ENCODE peak calls at places on chromosome 11, in seven cellular contexts. Y, Z, C, N, V, G and E are unnamed samples.
A peak's percentile ranks its signal among the peaks of the same experiment; 100 is the strongest.

GRCh38 chr11:127651175-127651887 is 650.8 kb upstream of the KIRREL3 start:
- DNase-seq in C (peak; percentile 28), Z (peak; percentile 1), Y (peak; percentile 81), V (no peak), G (no peak), N (no peak), E (peak; percentile 39)

GRCh38 chr11:75588067-75588481 is 26.0 kb downstream of the SERPINH1 start:
- DNase-seq in V (no peak), N (no peak), C (no peak), Y (no peak), Z (no peak), G (no peak), E (no peak)

GRCh38 chr11:28284206-28284605 is 176.0 kb downstream of the METTL15 start:
- DNase-seq in V (no peak), Z (no peak), N (no peak), Y (no peak), G (no peak), C (no peak), E (no peak)

GRCh38 chr11:92852946-92853345 is 116.5 kb upstream of the MTNR1B start:
- DNase-seq in G (peak; percentile 29), Y (no peak), Z (no peak), N (no peak), C (no peak), V (no peak), E (no peak)

GRCh38 chr11:33329705-33330329 is 72.6 kb downstream of the HIPK3 start:
- DNase-seq in Z (peak; percentile 84), V (no peak), C (peak; percentile 78), N (peak; percentile 24), Y (peak; percentile 38), G (peak; percentile 53), E (peak; percentile 27)

GRCh38 chr11:64123102-64123434 is 42.8 kb downstream of the MACROD1 start:
- DNase-seq in C (no peak), Y (no peak), G (no peak), V (no peak), Z (no peak), N (no peak), E (no peak)

GRCh38 chr11:47104337-47104950 is 72.2 kb downstream of the ARFGAP2 start:
- DNase-seq in C (no peak), V (no peak), G (no peak), Y (no peak), Z (peak; percentile 52), N (no peak), E (peak; percentile 55)

GRCh38 chr11:134068829-134069425 is at the start of gene JAM3:
- DNase-seq in G (peak; percentile 79), N (peak; percentile 97), Y (no peak), V (peak; percentile 93), C (peak; percentile 89), Z (peak; percentile 97), E (peak; percentile 70)

GRCh38 chr11:47464479-47464878 is 15.5 kb upstream of the RAPSN start:
- DNase-seq in V (no peak), Y (no peak), C (peak; percentile 55), Z (no peak), N (no peak), G (no peak), E (no peak)

GRCh38 chr11:133955945-133956421 is 785 bp downstream of the IGSF9B start:
- DNase-seq in Y (no peak), N (no peak), V (no peak), C (no peak), G (no peak), Z (no peak), E (no peak)

GRCh38 chr11:93689166-93689734 is 27.8 kb downstream of the CEP295 start:
- DNase-seq in N (no peak), V (no peak), Z (no peak), Y (no peak), G (no peak), C (no peak), E (no peak)

GRCh38 chr11:72582206-72583176 is 91.7 kb downstream of the PDE2A start:
- DNase-seq in Z (no peak), G (no peak), Y (no peak), N (no peak), V (no peak), C (no peak), E (no peak)

GRCh38 chr11:127862406-127862805 is 725.0 kb downstream of the ETS1 start:
- DNase-seq in G (no peak), N (no peak), Y (no peak), C (no peak), V (no peak), Z (no peak), E (no peak)

GRCh38 chr11:15150507-15150906 is 35.8 kb downstream of the INSC start:
- DNase-seq in Y (no peak), C (no peak), N (no peak), G (no peak), Z (no peak), V (no peak), E (no peak)

GRCh38 chr11:1825785-1826451 is 8.9 kb upstream of the SYT8 start:
- DNase-seq in V (no peak), C (no peak), G (no peak), N (no peak), Z (no peak), Y (no peak), E (no peak)

GRCh38 chr11:127332896-127333295 is 332.3 kb upstream of the KIRREL3 start:
- DNase-seq in V (no peak), Z (no peak), C (no peak), Y (no peak), G (no peak), N (no peak), E (no peak)

GRCh38 chr11:133040289-133040893 is 491.9 kb downstream of the OPCML start:
- DNase-seq in V (no peak), Z (no peak), N (no peak), C (no peak), G (no peak), Y (no peak), E (no peak)

GRCh38 chr11:117792992-117793391 is 4.0 kb downstream of the DSCAML1 start:
- DNase-seq in N (no peak), V (no peak), Y (no peak), Z (no peak), G (no peak), C (no peak), E (no peak)

GRCh38 chr11:75492181-75492820 is 33.4 kb downstream of the GDPD5 start:
- DNase-seq in Z (no peak), N (peak; percentile 20), V (no peak), C (no peak), G (no peak), Y (no peak), E (no peak)

GRCh38 chr11:7924526-7924925 is 6.5 kb downstream of the OR10A6 start:
- DNase-seq in N (no peak), Y (no peak), V (no peak), C (no peak), G (no peak), Z (no peak), E (no peak)

GRCh38 chr11:78312712-78313111 is 104.9 kb downstream of the GAB2 start:
- DNase-seq in Z (no peak), N (no peak), C (no peak), V (no peak), G (no peak), Y (no peak), E (no peak)

GRCh38 chr11:132466983-132467382 is 1065.3 kb downstream of the OPCML start:
- DNase-seq in V (no peak), N (no peak), Z (no peak), C (no peak), Y (no peak), G (no peak), E (no peak)

GRCh38 chr11:95563859-95564258 is 225.7 kb downstream of the FAM76B start:
- DNase-seq in V (no peak), N (no peak), Y (no peak), C (no peak), Z (peak; percentile 58), G (no peak), E (no peak)
- H3K4me3 ChIP-seq in V (no peak overlapping the region), N (no peak overlapping the region), Y (no peak overlapping the region), C (no peak overlapping the region), Z (no peak overlapping the region), G (no peak overlapping the region), E (no peak overlapping the region)

DNA sequence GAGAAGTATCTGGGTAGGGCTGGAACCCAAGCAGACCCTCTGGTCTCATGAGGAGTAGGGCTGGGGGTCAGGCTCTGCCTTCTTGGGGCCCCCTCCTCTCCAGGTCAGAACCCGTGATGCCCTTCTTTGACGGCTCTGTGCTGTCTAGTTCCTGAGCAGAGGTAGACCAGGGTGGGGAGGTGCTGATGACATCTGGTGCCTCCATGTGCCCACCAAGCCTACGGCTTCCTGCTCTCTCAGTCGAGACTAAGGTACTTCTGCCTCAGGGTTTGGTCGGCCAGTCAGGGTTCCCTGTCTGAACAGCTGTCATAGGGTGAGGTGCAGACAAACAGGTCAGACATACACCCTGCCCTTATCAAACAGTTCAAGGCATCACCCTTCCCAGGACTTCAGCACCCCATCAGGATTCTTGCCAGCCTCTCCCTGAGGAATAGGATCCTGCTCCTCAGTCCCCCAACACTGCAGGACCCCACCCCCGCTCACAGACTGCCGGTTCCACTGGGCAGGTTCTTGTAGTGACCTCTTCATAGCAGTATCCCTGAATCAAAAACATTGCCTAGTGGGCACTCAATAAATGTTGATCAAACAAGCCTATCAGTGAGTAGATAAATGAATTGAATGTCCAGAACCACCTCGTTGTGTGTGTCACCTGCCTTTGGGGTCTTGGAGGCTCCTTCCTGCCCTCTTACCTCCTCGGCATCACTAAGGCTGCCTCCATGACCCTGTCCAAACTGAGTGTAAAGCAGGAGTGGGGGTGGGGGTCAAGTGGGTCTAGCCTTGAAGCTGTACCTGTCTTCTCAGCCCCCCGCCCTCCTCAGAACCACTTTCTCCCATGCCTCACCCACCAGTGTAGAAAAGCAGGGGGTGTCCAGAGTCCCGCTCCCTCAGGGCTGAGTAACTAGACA is 158.2 kb downstream of the BUD13 start:
- DNase-seq in N (no peak), C (no peak), Y (no peak), Z (no peak), G (no peak), V (no peak), E (no peak)
- H3K4me3 ChIP-seq in N (no peak overlapping the region), C (no peak overlapping the region), Y (no peak overlapping the region), Z (no peak overlapping the region), G (no peak overlapping the region), V (no peak overlapping the region), E (no peak overlapping the region)

GRCh38 chr11:31799794-31800397 is 11.2 kb downstream of the PAX6 start:
- DNase-seq in N (no peak), G (no peak), V (no peak), Y (no peak), C (no peak), Z (no peak), E (no peak)
- H3K4me3 ChIP-seq in N (no peak overlapping the region), G (no peak overlapping the region), V (no peak overlapping the region), Y (no peak overlapping the region), C (no peak overlapping the region), Z (no peak overlapping the region), E (no peak overlapping the region)

GRCh38 chr11:65434057-65434666 is 11.6 kb downstream of the NEAT1 start:
- DNase-seq in Z (peak; percentile 70), C (peak; percentile 47), V (no peak), G (no peak), Y (no peak), N (no peak), E (no peak)

GRCh38 chr11:65435330-65435931 is 12.8 kb downstream of the NEAT1 start:
- DNase-seq in Y (no peak), V (peak; percentile 14), Z (peak; percentile 68), C (peak; percentile 43), N (no peak), G (no peak), E (no peak)

GRCh38 chr11:65433657-65434056 is 11.1 kb downstream of the NEAT1 start:
- DNase-seq in G (no peak), N (no peak), Y (no peak), V (no peak), Z (peak; percentile 48), C (peak; percentile 17), E (no peak)

GRCh38 chr11:65435981-65436411 is 13.4 kb downstream of the NEAT1 start:
- DNase-seq in V (no peak), G (peak; percentile 44), Z (no peak), Y (no peak), C (peak; percentile 53), N (no peak), E (no peak)

GRCh38 chr11:65434667-65435179 is 12.1 kb downstream of the NEAT1 start:
- DNase-seq in Z (peak; percentile 62), N (no peak), V (no peak), C (peak; percentile 48), G (no peak), Y (no peak), E (no peak)
- H3K4me3 ChIP-seq in Z (no peak overlapping the region), N (no peak overlapping the region), V (peak overlapping the region; percentile 23), C (no peak overlapping the region), G (no peak overlapping the region), Y (no peak overlapping the region), E (peak overlapping the region; percentile 26)